ENCODE peak calls at places on chromosomes 7 and 10, in six cellular contexts. One of them, this sample, is unnamed.
A peak's percentile ranks its signal among the peaks of the same experiment; 100 is the strongest.

GRCh38 chr10:4671451-4672145 is 154.4 kb upstream of the AKR1E2 start:
- DNase-seq in C1 segment of cervical spinal cord: no peak
- DNase-seq in NCI-H748 treated with DMSO at 0.1 percent for 48 hours: no peak
- DNase-seq in H4: no peak
- DNase-seq in amygdala: no peak
- DNase-seq in stimulated activated CD4-positive, alpha-beta T cell treated with anti-CD3 and anti-CD28 coated beads, Interleukin-2, amount 100 ng/mL, for 24 hours: no peak
- DNase-seq in this sample: no peak

GRCh38 chr10:102235991-102236390 is 5.3 kb downstream of the PITX3 start:
- DNase-seq in C1 segment of cervical spinal cord: no peak
- DNase-seq in NCI-H748 treated with DMSO at 0.1 percent for 48 hours: no peak
- DNase-seq in H4: no peak
- DNase-seq in amygdala: no peak
- DNase-seq in stimulated activated CD4-positive, alpha-beta T cell treated with anti-CD3 and anti-CD28 coated beads, Interleukin-2, amount 100 ng/mL, for 24 hours: no peak
- DNase-seq in this sample: no peak

GRCh38 chr10:31157125-31157983 is 125.7 kb upstream of the ZNF438 start:
- DNase-seq in C1 segment of cervical spinal cord: no peak
- DNase-seq in NCI-H748 treated with DMSO at 0.1 percent for 48 hours: no peak
- DNase-seq in H4: peak; percentile 12
- DNase-seq in amygdala: peak; percentile 22
- DNase-seq in stimulated activated CD4-positive, alpha-beta T cell treated with anti-CD3 and anti-CD28 coated beads, Interleukin-2, amount 100 ng/mL, for 24 hours: no peak
- DNase-seq in this sample: no peak

GRCh38 chr7:132029369-132030160 is 473.1 kb upstream of the PODXL start:
- DNase-seq in C1 segment of cervical spinal cord: no peak
- DNase-seq in NCI-H748 treated with DMSO at 0.1 percent for 48 hours: no peak
- DNase-seq in H4: no peak
- DNase-seq in amygdala: no peak
- DNase-seq in stimulated activated CD4-positive, alpha-beta T cell treated with anti-CD3 and anti-CD28 coated beads, Interleukin-2, amount 100 ng/mL, for 24 hours: no peak
- DNase-seq in this sample: no peak

GRCh38 chr7:7736671-7737070 is 18.3 kb upstream of the RPA3 start:
- DNase-seq in C1 segment of cervical spinal cord: no peak
- DNase-seq in NCI-H748 treated with DMSO at 0.1 percent for 48 hours: no peak
- DNase-seq in H4: no peak
- DNase-seq in amygdala: no peak
- DNase-seq in stimulated activated CD4-positive, alpha-beta T cell treated with anti-CD3 and anti-CD28 coated beads, Interleukin-2, amount 100 ng/mL, for 24 hours: no peak
- DNase-seq in this sample: no peak

GRCh38 chr10:12513775-12514663 is 164.7 kb downstream of the CAMK1D start:
- DNase-seq in C1 segment of cervical spinal cord: no peak
- DNase-seq in NCI-H748 treated with DMSO at 0.1 percent for 48 hours: peak; percentile 82
- DNase-seq in H4: no peak
- DNase-seq in amygdala: no peak
- DNase-seq in stimulated activated CD4-positive, alpha-beta T cell treated with anti-CD3 and anti-CD28 coated beads, Interleukin-2, amount 100 ng/mL, for 24 hours: no peak
- DNase-seq in this sample: no peak

GRCh38 chr7:103063895-103064294 is 10.7 kb downstream of the FBXL13 start:
- DNase-seq in C1 segment of cervical spinal cord: no peak
- DNase-seq in NCI-H748 treated with DMSO at 0.1 percent for 48 hours: no peak
- DNase-seq in H4: no peak
- DNase-seq in amygdala: no peak
- DNase-seq in stimulated activated CD4-positive, alpha-beta T cell treated with anti-CD3 and anti-CD28 coated beads, Interleukin-2, amount 100 ng/mL, for 24 hours: no peak
- DNase-seq in this sample: no peak

GRCh38 chr10:70579234-70580002 is 23.1 kb downstream of the PRF1 start:
- DNase-seq in C1 segment of cervical spinal cord: no peak
- DNase-seq in NCI-H748 treated with DMSO at 0.1 percent for 48 hours: no peak
- DNase-seq in H4: peak; percentile 26
- DNase-seq in amygdala: no peak
- DNase-seq in stimulated activated CD4-positive, alpha-beta T cell treated with anti-CD3 and anti-CD28 coated beads, Interleukin-2, amount 100 ng/mL, for 24 hours: no peak
- DNase-seq in this sample: no peak

GRCh38 chr10:43254881-43255643 is 11.8 kb downstream of the RASGEF1A start:
- DNase-seq in C1 segment of cervical spinal cord: no peak
- DNase-seq in NCI-H748 treated with DMSO at 0.1 percent for 48 hours: no peak
- DNase-seq in H4: no peak
- DNase-seq in amygdala: no peak
- DNase-seq in stimulated activated CD4-positive, alpha-beta T cell treated with anti-CD3 and anti-CD28 coated beads, Interleukin-2, amount 100 ng/mL, for 24 hours: no peak
- DNase-seq in this sample: no peak

GRCh38 chr7:100437150-100438100 is 1.1 kb upstream of the PPP1R35 start:
- DNase-seq in C1 segment of cervical spinal cord: no peak
- DNase-seq in NCI-H748 treated with DMSO at 0.1 percent for 48 hours: no peak
- DNase-seq in H4: no peak
- DNase-seq in amygdala: no peak
- DNase-seq in stimulated activated CD4-positive, alpha-beta T cell treated with anti-CD3 and anti-CD28 coated beads, Interleukin-2, amount 100 ng/mL, for 24 hours: no peak
- DNase-seq in this sample: no peak

GRCh38 chr10:5604946-5605345 is 61.4 kb downstream of the ASB13 start:
- DNase-seq in C1 segment of cervical spinal cord: no peak
- DNase-seq in NCI-H748 treated with DMSO at 0.1 percent for 48 hours: no peak
- DNase-seq in H4: no peak
- DNase-seq in amygdala: no peak
- DNase-seq in stimulated activated CD4-positive, alpha-beta T cell treated with anti-CD3 and anti-CD28 coated beads, Interleukin-2, amount 100 ng/mL, for 24 hours: no peak
- DNase-seq in this sample: no peak

GRCh38 chr10:22874189-22874854 is 53.5 kb upstream of the ARMC3 start:
- DNase-seq in C1 segment of cervical spinal cord: no peak
- DNase-seq in NCI-H748 treated with DMSO at 0.1 percent for 48 hours: peak; percentile 70
- DNase-seq in H4: no peak
- DNase-seq in amygdala: peak; percentile 22
- DNase-seq in stimulated activated CD4-positive, alpha-beta T cell treated with anti-CD3 and anti-CD28 coated beads, Interleukin-2, amount 100 ng/mL, for 24 hours: no peak
- DNase-seq in this sample: no peak

GRCh38 chr7:102454423-102454822 is 10.2 kb downstream of the ALKBH4 start:
- DNase-seq in C1 segment of cervical spinal cord: no peak
- DNase-seq in NCI-H748 treated with DMSO at 0.1 percent for 48 hours: no peak
- DNase-seq in H4: no peak
- DNase-seq in amygdala: no peak
- DNase-seq in stimulated activated CD4-positive, alpha-beta T cell treated with anti-CD3 and anti-CD28 coated beads, Interleukin-2, amount 100 ng/mL, for 24 hours: no peak
- DNase-seq in this sample: no peak

GRCh38 chr10:55629792-55630490 is 731.1 kb downstream of the ZWINT start:
- DNase-seq in C1 segment of cervical spinal cord: no peak
- DNase-seq in NCI-H748 treated with DMSO at 0.1 percent for 48 hours: peak; percentile 64
- DNase-seq in H4: no peak
- DNase-seq in amygdala: no peak
- DNase-seq in stimulated activated CD4-positive, alpha-beta T cell treated with anti-CD3 and anti-CD28 coated beads, Interleukin-2, amount 100 ng/mL, for 24 hours: no peak
- DNase-seq in this sample: no peak

GRCh38 chr7:93178213-93178612 is 30.0 kb upstream of the SAMD9L start:
- DNase-seq in C1 segment of cervical spinal cord: no peak
- DNase-seq in NCI-H748 treated with DMSO at 0.1 percent for 48 hours: peak; percentile 77
- DNase-seq in H4: no peak
- DNase-seq in amygdala: no peak
- DNase-seq in stimulated activated CD4-positive, alpha-beta T cell treated with anti-CD3 and anti-CD28 coated beads, Interleukin-2, amount 100 ng/mL, for 24 hours: no peak
- DNase-seq in this sample: peak; percentile 70

GRCh38 chr7:141208539-141208938 is 134.7 kb downstream of the TMEM178B start:
- DNase-seq in C1 segment of cervical spinal cord: no peak
- DNase-seq in NCI-H748 treated with DMSO at 0.1 percent for 48 hours: no peak
- DNase-seq in H4: no peak
- DNase-seq in amygdala: no peak
- DNase-seq in stimulated activated CD4-positive, alpha-beta T cell treated with anti-CD3 and anti-CD28 coated beads, Interleukin-2, amount 100 ng/mL, for 24 hours: no peak
- DNase-seq in this sample: no peak

GRCh38 chr10:78756604-78757442 is 311.9 kb upstream of the ZMIZ1 start:
- DNase-seq in C1 segment of cervical spinal cord: no peak
- DNase-seq in NCI-H748 treated with DMSO at 0.1 percent for 48 hours: no peak
- DNase-seq in H4: peak; percentile 97
- DNase-seq in amygdala: peak; percentile 50
- DNase-seq in stimulated activated CD4-positive, alpha-beta T cell treated with anti-CD3 and anti-CD28 coated beads, Interleukin-2, amount 100 ng/mL, for 24 hours: peak; percentile 28
- DNase-seq in this sample: peak; percentile 90

GRCh38 chr7:46571996-46572395 is 650.9 kb upstream of the IGFBP3 start:
- DNase-seq in C1 segment of cervical spinal cord: no peak
- DNase-seq in NCI-H748 treated with DMSO at 0.1 percent for 48 hours: no peak
- DNase-seq in H4: no peak
- DNase-seq in amygdala: no peak
- DNase-seq in stimulated activated CD4-positive, alpha-beta T cell treated with anti-CD3 and anti-CD28 coated beads, Interleukin-2, amount 100 ng/mL, for 24 hours: no peak
- DNase-seq in this sample: no peak

GRCh38 chr7:81244213-81244612 is 325.4 kb upstream of the SEMA3C start:
- DNase-seq in C1 segment of cervical spinal cord: no peak
- DNase-seq in NCI-H748 treated with DMSO at 0.1 percent for 48 hours: no peak
- DNase-seq in H4: peak; percentile 65
- DNase-seq in amygdala: no peak
- DNase-seq in stimulated activated CD4-positive, alpha-beta T cell treated with anti-CD3 and anti-CD28 coated beads, Interleukin-2, amount 100 ng/mL, for 24 hours: no peak
- DNase-seq in this sample: peak; percentile 22

GRCh38 chr10:48701941-48702340 is 17.3 kb downstream of the WDFY4 start:
- DNase-seq in C1 segment of cervical spinal cord: no peak
- DNase-seq in NCI-H748 treated with DMSO at 0.1 percent for 48 hours: no peak
- DNase-seq in H4: no peak
- DNase-seq in amygdala: no peak
- DNase-seq in stimulated activated CD4-positive, alpha-beta T cell treated with anti-CD3 and anti-CD28 coated beads, Interleukin-2, amount 100 ng/mL, for 24 hours: no peak
- DNase-seq in this sample: no peak

GRCh38 chr10:49444349-49444748 is 48.5 kb upstream of the DRGX start:
- DNase-seq in C1 segment of cervical spinal cord: no peak
- DNase-seq in NCI-H748 treated with DMSO at 0.1 percent for 48 hours: no peak
- DNase-seq in H4: no peak
- DNase-seq in amygdala: no peak
- DNase-seq in stimulated activated CD4-positive, alpha-beta T cell treated with anti-CD3 and anti-CD28 coated beads, Interleukin-2, amount 100 ng/mL, for 24 hours: no peak
- DNase-seq in this sample: no peak

GRCh38 chr10:132961864-132962622 is 19.7 kb upstream of the CFAP46 start:
- DNase-seq in C1 segment of cervical spinal cord: no peak
- DNase-seq in NCI-H748 treated with DMSO at 0.1 percent for 48 hours: no peak
- DNase-seq in H4: no peak
- DNase-seq in amygdala: no peak
- DNase-seq in stimulated activated CD4-positive, alpha-beta T cell treated with anti-CD3 and anti-CD28 coated beads, Interleukin-2, amount 100 ng/mL, for 24 hours: peak; percentile 77
- DNase-seq in this sample: no peak

GRCh38 chr7:36607206-36607515 is 117.1 kb downstream of the AOAH start:
- DNase-seq in C1 segment of cervical spinal cord: no peak
- DNase-seq in NCI-H748 treated with DMSO at 0.1 percent for 48 hours: no peak
- DNase-seq in H4: no peak
- DNase-seq in amygdala: no peak
- DNase-seq in stimulated activated CD4-positive, alpha-beta T cell treated with anti-CD3 and anti-CD28 coated beads, Interleukin-2, amount 100 ng/mL, for 24 hours: no peak
- DNase-seq in this sample: no peak

GRCh38 chr10:77712207-77712606 is 74.6 kb upstream of the KCNMA1 start:
- DNase-seq in C1 segment of cervical spinal cord: no peak
- DNase-seq in NCI-H748 treated with DMSO at 0.1 percent for 48 hours: no peak
- DNase-seq in H4: no peak
- DNase-seq in amygdala: no peak
- DNase-seq in stimulated activated CD4-positive, alpha-beta T cell treated with anti-CD3 and anti-CD28 coated beads, Interleukin-2, amount 100 ng/mL, for 24 hours: no peak
- DNase-seq in this sample: no peak

GRCh38 chr10:119241066-119241465 is 33.7 kb downstream of the GRK5 start:
- DNase-seq in C1 segment of cervical spinal cord: no peak
- DNase-seq in NCI-H748 treated with DMSO at 0.1 percent for 48 hours: no peak
- DNase-seq in H4: no peak
- DNase-seq in amygdala: no peak
- DNase-seq in stimulated activated CD4-positive, alpha-beta T cell treated with anti-CD3 and anti-CD28 coated beads, Interleukin-2, amount 100 ng/mL, for 24 hours: no peak
- DNase-seq in this sample: no peak

GRCh38 chr10:117653170-117653515 is 110.6 kb downstream of the EMX2 start:
- DNase-seq in C1 segment of cervical spinal cord: no peak
- DNase-seq in NCI-H748 treated with DMSO at 0.1 percent for 48 hours: no peak
- DNase-seq in H4: peak; percentile 91
- DNase-seq in amygdala: no peak
- DNase-seq in stimulated activated CD4-positive, alpha-beta T cell treated with anti-CD3 and anti-CD28 coated beads, Interleukin-2, amount 100 ng/mL, for 24 hours: peak; percentile 23
- DNase-seq in this sample: peak; percentile 38

GRCh38 chr10:72658696-72659400 is 33.0 kb upstream of the MICU1 start:
- DNase-seq in C1 segment of cervical spinal cord: no peak
- DNase-seq in NCI-H748 treated with DMSO at 0.1 percent for 48 hours: no peak
- DNase-seq in H4: no peak
- DNase-seq in amygdala: no peak
- DNase-seq in stimulated activated CD4-positive, alpha-beta T cell treated with anti-CD3 and anti-CD28 coated beads, Interleukin-2, amount 100 ng/mL, for 24 hours: no peak
- DNase-seq in this sample: no peak

GRCh38 chr7:135980665-135981180 is 3.6 kb upstream of the MTPN start:
- DNase-seq in C1 segment of cervical spinal cord: no peak
- DNase-seq in NCI-H748 treated with DMSO at 0.1 percent for 48 hours: no peak
- DNase-seq in H4: peak; percentile 95
- DNase-seq in amygdala: no peak
- DNase-seq in stimulated activated CD4-positive, alpha-beta T cell treated with anti-CD3 and anti-CD28 coated beads, Interleukin-2, amount 100 ng/mL, for 24 hours: peak; percentile 29
- DNase-seq in this sample: peak; percentile 42

GRCh38 chr10:6755891-6756460 is 175.9 kb upstream of the PRKCQ start:
- DNase-seq in C1 segment of cervical spinal cord: no peak
- DNase-seq in NCI-H748 treated with DMSO at 0.1 percent for 48 hours: no peak
- DNase-seq in H4: peak; percentile 31
- DNase-seq in amygdala: no peak
- DNase-seq in stimulated activated CD4-positive, alpha-beta T cell treated with anti-CD3 and anti-CD28 coated beads, Interleukin-2, amount 100 ng/mL, for 24 hours: no peak
- DNase-seq in this sample: peak; percentile 33

GRCh38 chr7:55065511-55066229 is 46.9 kb downstream of the EGFR start:
- DNase-seq in C1 segment of cervical spinal cord: no peak
- DNase-seq in NCI-H748 treated with DMSO at 0.1 percent for 48 hours: no peak
- DNase-seq in H4: peak; percentile 98
- DNase-seq in amygdala: no peak
- DNase-seq in stimulated activated CD4-positive, alpha-beta T cell treated with anti-CD3 and anti-CD28 coated beads, Interleukin-2, amount 100 ng/mL, for 24 hours: no peak
- DNase-seq in this sample: peak; percentile 66